ENCODE peak calls at places on chromosomes 1 and 21, in five cellular contexts. Y is lower lobe of right lung, J is tibial artery, G is AG04450, T is sigmoid colon. V is an unnamed sample.

GRCh38 chr1:168054117-168054516 is 82.6 kb downstream of the GPR161 start:
- DNase-seq in Y (no peak), T (no peak), G (no peak), J (peak), V (no peak)

GRCh38 chr1:206102292-206102936 is 14.8 kb downstream of the AVPR1B start:
- DNase-seq in T (no peak), Y (no peak), J (no peak), G (no peak), V (no peak)

GRCh38 chr21:37828515-37828914 is 87.7 kb downstream of the KCNJ6 start:
- DNase-seq in Y (no peak), J (no peak), T (no peak), G (no peak), V (no peak)

GRCh38 chr21:41396452-41397107 is 29.5 kb upstream of the MX1 start:
- DNase-seq in Y (peak), T (no peak), J (peak), G (no peak), V (no peak)

GRCh38 chr1:38817958-38818705 is 41.4 kb downstream of the RRAGC start:
- DNase-seq in J (no peak), Y (peak), T (no peak), G (no peak), V (peak)

GRCh38 chr1:181159451-181160151 is 71.1 kb downstream of the IER5 start:
- DNase-seq in Y (no peak), G (no peak), T (peak), J (no peak), V (no peak)

GRCh38 chr21:17270234-17270633 is 242.6 kb upstream of the CXADR start:
- DNase-seq in J (peak), T (peak), Y (no peak), G (peak), V (no peak)

GRCh38 chr21:39562791-39563770 is 49.7 kb upstream of the B3GALT5 start:
- DNase-seq in Y (no peak), G (no peak), T (no peak), J (no peak), V (no peak)

GRCh38 chr1:236545621-236546169 is 21.9 kb downstream of the LGALS8 start:
- DNase-seq in T (no peak), G (no peak), J (no peak), Y (no peak), V (no peak)

GRCh38 chr1:2322593-2323295 is 68.6 kb downstream of the MORN1 start:
- DNase-seq in J (peak), Y (peak), G (no peak), T (no peak), V (no peak)

GRCh38 chr1:117607471-117607870 is 1.6 kb downstream of the TENT5C start:
- DNase-seq in J (no peak), Y (no peak), G (no peak), T (no peak), V (no peak)

GRCh38 chr1:82819234-82819633 is 1018.5 kb downstream of the ADGRL2 start:
- DNase-seq in T (no peak), G (no peak), J (no peak), Y (no peak), V (no peak)

GRCh38 chr1:17676387-17677060 is 78.6 kb upstream of the ACTL8 start:
- DNase-seq in Y (no peak), T (no peak), J (no peak), G (no peak), V (no peak)

GRCh38 chr1:7460807-7461206 is 310.3 kb upstream of the VAMP3 start:
- DNase-seq in Y (no peak), J (no peak), T (no peak), G (no peak), V (no peak)

GRCh38 chr1:119331915-119332314 is 36.7 kb upstream of the HAO2 start:
- DNase-seq in G (no peak), Y (no peak), J (no peak), T (no peak), V (no peak)

GRCh38 chr21:42061866-42062542 is 9.1 kb upstream of the UMODL1 start:
- DNase-seq in T (no peak), G (no peak), Y (no peak), J (no peak), V (no peak)

GRCh38 chr1:36571106-36571505 is 88.4 kb upstream of the CSF3R start:
- DNase-seq in G (no peak), Y (peak), J (no peak), T (no peak), V (no peak)

GRCh38 chr1:212291505-212292134 is 6.4 kb downstream of the PPP2R5A start:
- DNase-seq in G (no peak), T (no peak), Y (no peak), J (no peak), V (no peak)

GRCh38 chr1:75134939-75135828 is 996 bp downstream of the LHX8 start:
- DNase-seq in T (peak), Y (no peak), J (no peak), G (no peak), V (no peak)

GRCh38 chr1:26541816-26542711 is 12.5 kb downstream of the RPS6KA1 start:
- DNase-seq in J (peak), T (peak), G (peak), Y (peak), V (peak)
- H3K4me3 ChIP-seq in J (no peak), T (no peak), G (no peak), Y (peak), V (no peak)

DNA sequence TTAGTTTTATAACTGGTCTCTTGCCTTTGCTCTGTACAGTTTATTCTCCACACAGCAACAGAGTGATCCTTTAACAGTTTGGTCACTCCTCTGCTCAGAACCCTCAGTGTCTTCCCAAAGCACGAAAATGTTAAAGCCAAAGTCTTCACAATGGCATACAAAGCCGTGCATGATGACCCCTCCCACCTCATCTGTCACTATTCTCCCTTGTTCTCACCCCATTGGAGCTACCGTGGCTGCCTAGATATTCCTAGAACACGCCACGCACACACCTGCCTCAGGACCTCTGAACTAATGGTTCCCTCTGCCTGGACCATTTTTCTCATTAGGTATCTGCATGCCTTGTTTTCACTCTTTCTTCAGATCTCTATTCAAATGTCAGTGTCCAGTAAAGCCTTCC is 8.6 kb upstream of the SEMA4A start:
- DNase-seq in J (no peak), T (no peak), G (no peak), Y (no peak), V (no peak)
- H3K27ac ChIP-seq in J (peak), T (peak), G (no peak), Y (no peak), V (no peak)

GRCh38 chr1:220894025-220894923 is 15.0 kb downstream of the HLX start:
- DNase-seq in T (peak), J (no peak), Y (no peak), G (no peak), V (no peak)
- H3K4me3 ChIP-seq in T (peak), J (no peak), Y (peak), G (peak), V (peak)

GRCh38 chr1:10941891-10942541 is 70.4 kb upstream of the TARDBP start:
- DNase-seq in T (no peak), Y (peak), G (no peak), J (no peak), V (peak)

GRCh38 chr1:10943991-10944730 is 68.3 kb upstream of the TARDBP start:
- DNase-seq in G (no peak), Y (peak), T (no peak), J (no peak), V (peak)

GRCh38 chr1:10943041-10943440 is 69.4 kb upstream of the TARDBP start:
- DNase-seq in T (no peak), G (no peak), Y (no peak), J (no peak), V (no peak)

GRCh38 chr1:10940838-10941237 is 71.6 kb upstream of the TARDBP start:
- DNase-seq in T (no peak), G (no peak), Y (no peak), J (no peak), V (no peak)

DNA sequence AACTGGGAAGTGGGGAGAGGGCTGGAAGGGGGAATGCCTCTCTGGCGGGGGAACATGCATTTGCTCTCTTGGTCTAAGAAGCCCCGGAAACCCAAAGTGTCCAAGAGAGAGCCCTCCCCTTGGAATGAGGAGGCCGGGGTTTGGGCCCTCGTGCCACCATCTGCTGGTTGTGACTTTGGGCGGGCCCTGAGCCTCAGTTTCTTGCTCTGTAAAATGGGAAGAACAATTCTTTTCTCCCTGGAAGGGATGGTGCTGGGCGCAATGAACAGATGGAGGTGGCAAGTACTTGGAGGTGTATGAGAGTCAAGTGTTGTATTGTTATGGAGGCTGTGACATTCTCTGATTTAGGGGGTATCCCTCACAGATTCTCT is 69.9 kb upstream of the TARDBP start:
- DNase-seq in G (no peak), T (no peak), J (no peak), Y (no peak), V (no peak)
- H3K27ac ChIP-seq in G (no peak), T (no peak), J (no peak), Y (no peak), V (no peak)

DNA sequence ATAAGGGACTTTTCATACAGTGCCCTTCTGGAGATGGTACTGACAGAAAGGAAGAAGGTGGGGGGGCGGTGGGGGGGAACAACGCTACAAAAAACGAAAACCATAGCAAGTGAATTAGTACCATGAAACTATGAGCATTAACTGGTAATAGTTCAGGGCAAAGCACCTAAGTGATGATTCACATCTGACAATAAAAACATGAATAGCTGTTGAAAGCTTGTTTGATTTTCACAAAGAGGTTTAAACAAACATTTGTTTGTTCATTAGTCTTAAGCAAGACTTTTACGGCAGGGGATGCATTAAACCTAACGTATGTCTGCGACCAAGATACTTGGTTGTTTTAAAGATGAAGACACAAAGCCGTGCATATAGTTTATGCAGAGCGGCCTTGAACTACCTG is 177.5 kb downstream of the LMO4 start:
- DNase-seq in Y (no peak), T (no peak), J (no peak), G (no peak), V (no peak)
- H3K4me3 ChIP-seq in Y (no peak), T (no peak), J (no peak), G (no peak), V (no peak)

GRCh38 chr1:97999320-97999719 is 78.5 kb upstream of the DPYD start:
- DNase-seq in T (no peak), G (peak), J (no peak), Y (no peak), V (no peak)

GRCh38 chr1:98001764-98002163 is 80.9 kb upstream of the DPYD start:
- DNase-seq in J (no peak), Y (no peak), G (no peak), T (no peak), V (no peak)

GRCh38 chr1:98002288-98002687 is 81.5 kb upstream of the DPYD start:
- DNase-seq in T (no peak), Y (no peak), J (no peak), G (no peak), V (no peak)

GRCh38 chr1:98005326-98006010 is 84.6 kb upstream of the DPYD start:
- DNase-seq in J (no peak), G (no peak), T (no peak), Y (no peak), V (no peak)

DNA sequence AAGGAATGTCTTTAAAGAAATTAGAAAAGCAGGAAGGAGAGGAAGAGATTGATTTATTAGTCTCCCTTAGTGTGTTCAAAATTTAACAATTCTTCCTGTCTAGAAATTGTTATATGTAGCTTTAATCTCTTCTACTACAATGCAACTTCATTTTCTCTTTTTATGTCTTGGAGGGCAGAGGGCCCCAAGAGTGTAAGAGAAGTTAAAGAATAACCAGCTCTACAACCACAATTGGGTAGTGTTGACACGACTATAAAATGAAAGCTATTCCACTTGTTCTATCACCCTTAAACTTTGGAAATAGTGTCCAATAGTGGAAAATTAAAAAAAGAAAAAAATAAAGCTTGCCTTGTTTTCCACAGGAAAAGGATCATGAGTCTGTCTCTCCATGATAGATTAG is 82.6 kb upstream of the DPYD start:
- DNase-seq in J (no peak), Y (no peak), T (no peak), G (no peak), V (no peak)
- H3K27ac ChIP-seq in J (no peak), Y (no peak), T (no peak), G (no peak), V (no peak)